ENCODE peak calls at places on chromosomes 16 and 17, in ten cellular contexts. N, F, G, U, H, C, J, M, I and B are unnamed samples.
A peak's percentile ranks its signal among the peaks of the same experiment; 100 is the strongest.

GRCh38 chr16:15777533-15778203 is 79.2 kb downstream of the MYH11 start:
- DNase-seq in N (no peak), F (no peak), G (no peak), U (no peak), H (peak; percentile 57), C (peak; percentile 18), J (peak; percentile 49), M (no peak), I (peak; percentile 42), B (peak; percentile 28)

GRCh38 chr17:74430706-74431567 is 951 bp upstream of the GPRC5C start:
- DNase-seq in N (no peak), F (peak; percentile 91), G (no peak), U (no peak), H (peak; percentile 88), C (peak; percentile 90), J (peak; percentile 44), M (peak; percentile 82), I (peak; percentile 90), B (peak; percentile 97)

GRCh38 chr17:66260688-66261087 is 31.5 kb upstream of the APOH start:
- DNase-seq in N (no peak), F (no peak), G (no peak), U (no peak), H (no peak), C (no peak), J (no peak), M (no peak), I (no peak), B (no peak)

GRCh38 chr17:63986842-63987615 is 11.1 kb upstream of the PRR29 start:
- DNase-seq in N (no peak), F (no peak), G (no peak), U (no peak), H (no peak), C (no peak), J (no peak), M (peak; percentile 22), I (peak; percentile 69), B (no peak)

GRCh38 chr16:50844840-50845239 is 103.0 kb downstream of the CYLD start:
- DNase-seq in N (no peak), F (no peak), G (no peak), U (no peak), H (no peak), C (no peak), J (no peak), M (no peak), I (peak; percentile 40), B (no peak)

GRCh38 chr17:16477255-16477654 is 14.7 kb downstream of the LRRC75A start:
- DNase-seq in N (no peak), F (no peak), G (no peak), U (no peak), H (peak; percentile 89), C (no peak), J (peak; percentile 84), M (peak; percentile 63), I (no peak), B (peak; percentile 63)

GRCh38 chr17:47694818-47695663 is 1.1 kb downstream of the TBKBP1 start:
- DNase-seq in N (peak; percentile 68), F (peak; percentile 91), G (no peak), U (no peak), H (peak; percentile 58), C (peak; percentile 53), J (no peak), M (peak; percentile 66), I (no peak), B (peak; percentile 71)

GRCh38 chr17:3959295-3959899 is 4.8 kb downstream of the ATP2A3 start:
- DNase-seq in N (peak; percentile 10), F (no peak), G (no peak), U (no peak), H (peak; percentile 61), C (no peak), J (peak; percentile 64), M (no peak), I (peak; percentile 98), B (peak; percentile 78)

GRCh38 chr17:14143678-14144077 is 74.4 kb downstream of the COX10 start:
- DNase-seq in N (no peak), F (no peak), G (no peak), U (no peak), H (no peak), C (no peak), J (no peak), M (no peak), I (no peak), B (no peak)

GRCh38 chr17:14211246-14211645 is 25.4 kb downstream of the CDRT15 start:
- DNase-seq in N (no peak), F (no peak), G (no peak), U (no peak), H (no peak), C (no peak), J (no peak), M (no peak), I (no peak), B (no peak)

GRCh38 chr17:43721537-43722268 is 36.9 kb downstream of the SOST start:
- DNase-seq in N (no peak), F (no peak), G (no peak), U (no peak), H (no peak), C (no peak), J (no peak), M (no peak), I (no peak), B (no peak)

GRCh38 chr17:81842725-81843504 is 8.1 kb upstream of the PPP1R27 start:
- DNase-seq in N (no peak), F (no peak), G (no peak), U (no peak), H (peak; percentile 80), C (no peak), J (no peak), M (peak; percentile 64), I (no peak), B (no peak)

GRCh38 chr17:39239640-39240314 is 14.0 kb upstream of the STAC2 start:
- DNase-seq in N (peak; percentile 72), F (no peak), G (no peak), U (peak; percentile 44), H (no peak), C (peak; percentile 76), J (no peak), M (no peak), I (peak; percentile 78), B (peak; percentile 68)

GRCh38 chr16:64365448-64365858 is 756.4 kb downstream of the CDH11 start:
- DNase-seq in N (no peak), F (no peak), G (no peak), U (no peak), H (peak; percentile 19), C (no peak), J (no peak), M (no peak), I (no peak), B (no peak)

GRCh38 chr17:20266806-20267458 is 200.4 kb downstream of the LGALS9B start:
- DNase-seq in N (no peak), F (no peak), G (no peak), U (no peak), H (peak; percentile 73), C (no peak), J (peak; percentile 65), M (peak; percentile 54), I (peak; percentile 54), B (peak; percentile 40)

GRCh38 chr16:86510465-86511261 is at the start of gene FOXF1:
- DNase-seq in N (no peak), F (no peak), G (no peak), U (no peak), H (peak; percentile 83), C (no peak), J (peak; percentile 67), M (no peak), I (no peak), B (no peak)